ENCODE peak calls at places on chromosomes 13 and 19, in eight cellular contexts. T, N, Y, C, O, F, U and E are unnamed samples. For H3K4me1, the result is how much of the 10 kb centered on the place peaks cover.

GRCh38 chr13:58949646-58950045 is 1214.1 kb downstream of the DIAPH3 start:
- DNase-seq in N (no peak), T (no peak), F (no peak), U (no peak), C (no peak), Y (no peak), O (no peak), E (no peak)

GRCh38 chr19:48856921-48857320 is 11.5 kb downstream of the PLEKHA4 start:
- DNase-seq in N (no peak), C (no peak), Y (no peak), U (peak), T (no peak), O (no peak), F (no peak), E (no peak)

GRCh38 chr13:111281751-111282311 is 38.6 kb upstream of the TEX29 start:
- DNase-seq in T (peak), Y (no peak), C (no peak), U (peak), F (peak), N (no peak), O (no peak), E (no peak)

GRCh38 chr13:30037766-30038165 is 187.3 kb upstream of the UBL3 start:
- DNase-seq in Y (no peak), C (no peak), O (no peak), U (peak), T (peak), F (peak), N (no peak), E (no peak)

GRCh38 chr19:41323430-41324125 is 13.6 kb downstream of the CCDC97 start:
- DNase-seq in C (peak), T (peak), O (no peak), U (peak), N (peak), F (peak), Y (peak), E (no peak)

GRCh38 chr19:51194527-51195315 is 30.2 kb upstream of the CD33 start:
- DNase-seq in N (no peak), U (no peak), C (no peak), O (no peak), Y (no peak), F (no peak), T (no peak), E (no peak)

GRCh38 chr19:49749055-49749716 is 13.9 kb downstream of the TSKS start:
- DNase-seq in N (no peak), U (peak), Y (no peak), F (peak), T (no peak), C (no peak), O (no peak), E (no peak)

GRCh38 chr13:101343128-101343787 is 73.0 kb downstream of the NALCN start:
- DNase-seq in U (no peak), C (no peak), T (peak), Y (no peak), N (no peak), F (peak), O (no peak), E (no peak)

GRCh38 chr19:38385804-38386257 is 2.0 kb downstream of the GGN start:
- DNase-seq in T (no peak), O (no peak), N (no peak), Y (no peak), F (no peak), C (peak), U (no peak), E (no peak)

GRCh38 chr19:43966079-43966694 is 15.2 kb downstream of the ZNF221 start:
- DNase-seq in C (no peak), T (no peak), U (peak), O (no peak), F (no peak), N (no peak), Y (no peak), E (no peak)

GRCh38 chr13:40624338-40624737 is 42.1 kb downstream of the FOXO1 start:
- DNase-seq in O (no peak), Y (no peak), C (no peak), U (peak), F (no peak), T (peak), N (peak), E (no peak)

GRCh38 chr19:7515471-7516226 is at the start of gene ZNF358:
- DNase-seq in T (peak), Y (peak), O (peak), C (peak), U (peak), F (peak), N (peak), E (peak)

GRCh38 chr13:109100705-109101104 is 471.3 kb downstream of the MYO16 start:
- DNase-seq in U (peak), T (peak), N (no peak), Y (no peak), F (no peak), O (no peak), C (no peak), E (no peak)

GRCh38 chr19:46932346-46932745 is 71.5 kb downstream of the ARHGAP35 start:
- DNase-seq in T (peak), O (no peak), Y (no peak), F (peak), N (no peak), C (no peak), U (peak), E (peak)
- H3K4me1 ChIP-seq in T (under half), O (under half), Y (under half), F (under half), N (half or more), C (under half), U (half or more), E (under half)

DNA sequence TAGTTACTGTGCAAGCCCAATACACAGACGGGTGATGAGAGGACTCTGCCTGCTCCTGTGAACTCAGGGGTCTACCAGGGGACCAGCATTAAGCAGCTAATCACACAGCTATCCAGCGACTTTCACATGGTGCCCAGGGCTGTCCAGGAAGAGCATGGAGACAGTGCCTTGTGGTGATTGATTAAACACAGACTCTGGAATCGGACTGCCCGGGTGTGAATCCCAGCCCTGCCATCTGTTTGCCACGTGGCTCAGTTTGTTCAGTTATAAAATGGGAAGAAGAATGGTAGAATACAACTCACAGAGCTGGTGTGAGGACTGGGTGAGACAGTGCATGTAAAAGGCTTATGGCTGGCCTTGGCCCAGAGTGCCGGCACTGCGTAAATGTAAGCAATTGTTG is 42.1 kb upstream of the NPAS1 start:
- DNase-seq in F (no peak), U (peak), O (no peak), N (no peak), T (no peak), Y (no peak), C (no peak), E (no peak)
- H3K4me1 ChIP-seq in F (half or more), U (half or more), O (under half), N (half or more), T (under half), Y (under half), C (under half), E (under half)

DNA sequence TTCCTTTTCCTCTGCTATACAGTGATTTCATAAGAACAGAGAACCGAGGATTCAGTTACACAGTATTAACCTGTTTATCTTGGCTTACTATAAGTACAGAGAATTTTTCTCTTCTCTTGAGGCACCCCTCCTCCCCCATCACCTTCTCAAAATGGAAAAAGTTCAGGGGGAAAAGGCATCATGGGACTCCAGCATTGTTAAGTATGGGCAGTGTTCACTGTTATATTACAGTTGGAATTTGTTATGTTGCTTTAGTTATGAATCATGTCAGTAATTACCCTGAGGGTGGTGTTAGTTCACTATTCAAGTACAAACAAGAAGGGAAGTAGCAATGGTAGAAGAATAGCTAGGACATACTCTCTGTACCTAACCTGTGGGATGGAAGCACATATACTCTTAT is 12.1 kb downstream of the LPAR6 start:
- DNase-seq in Y (no peak), C (no peak), F (peak), U (peak), O (peak), T (peak), N (no peak), E (no peak)
- H3K4me1 ChIP-seq in Y (under half), C (under half), F (half or more), U (half or more), O (under half), T (under half), N (under half), E (under half)

GRCh38 chr13:95678967-95679366 is 2.0 kb downstream of the DNAJC3 start:
- DNase-seq in T (no peak), C (no peak), F (peak), N (no peak), Y (no peak), O (peak), U (no peak), E (no peak)
- H3K4me1 ChIP-seq in T (under half), C (under half), F (under half), N (half or more), Y (under half), O (under half), U (under half), E (under half)

DNA sequence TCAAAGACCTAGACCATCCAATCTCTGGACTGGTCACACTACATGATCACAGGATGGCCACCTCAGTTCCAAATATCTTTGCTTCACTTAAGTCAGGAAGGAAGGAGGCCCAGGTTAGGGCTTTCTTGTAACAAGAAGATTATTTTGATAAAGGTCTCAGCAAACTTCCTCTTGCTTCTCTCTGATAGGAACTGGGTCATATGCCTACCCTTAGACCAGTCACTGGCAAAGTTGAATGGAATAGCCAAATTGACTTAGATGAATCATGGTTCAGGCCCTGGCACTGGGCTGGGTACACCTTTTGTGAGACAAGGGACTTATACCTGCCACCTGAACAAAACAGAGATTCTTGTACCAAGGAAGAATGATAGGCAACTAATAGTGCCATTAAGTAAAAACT is 11.0 kb downstream of the FRY start:
- DNase-seq in U (no peak), Y (no peak), F (no peak), N (no peak), O (no peak), C (no peak), T (no peak), E (no peak)
- H3K4me1 ChIP-seq in U (under half), Y (under half), F (under half), N (under half), O (under half), C (under half), T (under half), E (under half)

DNA sequence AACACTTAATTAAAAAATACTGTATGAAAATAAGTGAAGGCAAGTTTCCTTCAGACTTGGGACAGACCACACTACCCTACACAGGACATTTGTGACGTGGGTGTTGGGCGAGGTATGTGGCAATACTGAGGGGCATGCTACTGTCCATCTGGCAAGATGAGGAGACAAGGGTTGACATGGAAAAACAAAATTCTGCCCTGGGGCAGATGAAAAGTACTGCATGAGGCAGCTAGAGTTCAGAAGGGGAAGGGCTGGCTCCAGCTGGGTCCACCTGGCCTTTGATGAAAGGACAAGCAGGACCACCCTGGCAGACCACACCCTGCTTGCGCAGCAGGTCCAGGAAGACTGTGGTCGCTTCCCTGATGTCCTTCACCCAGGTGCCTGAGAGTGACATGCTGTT is 43.2 kb downstream of the LATS2 start:
- DNase-seq in N (no peak), F (no peak), Y (no peak), U (no peak), C (no peak), O (no peak), T (no peak), E (no peak)
- H3K4me1 ChIP-seq in N (half or more), F (under half), Y (under half), U (half or more), C (under half), O (under half), T (under half), E (half or more)

DNA sequence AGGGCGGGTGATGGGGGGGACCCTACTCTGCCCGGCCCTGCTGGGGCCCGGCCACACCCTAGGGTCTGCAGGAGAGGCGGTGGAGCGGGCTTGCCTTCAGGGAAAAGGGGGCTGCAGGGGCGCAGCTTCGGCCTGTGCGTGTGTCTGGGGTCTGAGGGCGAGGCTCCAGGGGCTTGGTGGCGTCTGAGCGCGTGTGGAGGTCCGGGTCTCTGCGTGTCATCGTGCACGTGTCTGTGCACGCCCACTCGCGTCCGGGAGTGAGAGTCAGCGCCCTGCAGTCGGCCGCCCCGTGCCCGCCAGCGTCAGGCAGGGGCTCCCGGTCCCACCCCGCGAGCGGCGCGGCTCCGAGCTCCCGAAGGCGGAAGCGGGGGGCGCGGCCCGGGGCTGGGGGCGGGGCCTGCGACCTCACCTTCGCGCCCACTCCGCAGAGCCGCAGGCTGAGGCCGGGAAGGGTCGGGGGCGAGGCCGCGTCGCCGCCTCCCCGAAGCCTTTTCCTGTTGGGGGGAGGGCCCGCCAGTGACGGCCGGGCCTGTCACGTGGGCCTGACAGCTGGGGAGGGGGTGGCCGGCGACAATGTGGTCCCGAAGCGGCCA is at the start of gene ARHGAP45:
- DNase-seq in Y (peak), N (peak), F (peak), C (no peak), O (peak), U (peak), T (no peak), E (no peak)
- H3K4me1 ChIP-seq in Y (under half), N (under half), F (under half), C (under half), O (under half), U (under half), T (under half), E (under half)

DNA sequence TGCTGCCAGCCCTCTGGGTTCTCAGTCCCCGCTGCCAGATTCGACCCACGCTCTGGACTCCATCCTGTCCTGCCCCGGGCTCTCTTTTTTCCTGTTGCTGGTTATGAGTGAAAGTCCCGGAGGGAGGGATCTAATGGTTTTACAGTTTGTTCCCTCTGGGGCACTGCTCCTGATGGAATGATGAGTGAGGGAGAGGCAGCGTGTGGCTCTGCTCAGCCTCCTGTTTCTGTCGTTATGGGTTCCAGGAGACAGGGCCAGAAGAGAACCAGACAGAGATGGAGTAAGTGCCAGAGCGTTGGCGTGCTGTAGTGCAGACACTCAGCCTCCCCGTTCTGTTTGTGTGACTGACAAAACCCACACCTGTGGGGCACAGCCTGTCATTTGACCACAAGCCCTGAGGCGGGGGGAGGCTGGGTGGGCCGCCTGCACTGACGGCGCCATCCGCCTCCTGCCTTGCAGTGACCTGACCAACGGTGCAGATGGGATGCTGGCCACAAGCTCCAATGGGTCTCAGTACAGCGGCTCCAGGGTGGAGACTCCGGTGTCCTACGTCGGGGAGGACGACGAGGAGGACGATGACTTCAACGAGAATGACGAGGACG is 18.2 kb downstream of the ATP4B start:
- DNase-seq in N (no peak), U (peak), O (no peak), T (no peak), Y (no peak), F (no peak), C (no peak), E (no peak)
- H3K4me1 ChIP-seq in N (under half), U (under half), O (under half), T (under half), Y (under half), F (under half), C (under half), E (under half)

GRCh38 chr19:13052447-13053232 is 50.0 kb downstream of the LYL1 start:
- DNase-seq in Y (no peak), U (peak), N (no peak), O (no peak), C (no peak), T (no peak), F (no peak), E (no peak)

GRCh38 chr19:13055213-13056051 is 47.2 kb downstream of the LYL1 start:
- DNase-seq in F (peak), O (no peak), N (peak), T (peak), U (peak), C (peak), Y (peak), E (peak)

GRCh38 chr19:13053238-13053637 is 49.4 kb downstream of the LYL1 start:
- DNase-seq in N (no peak), U (peak), O (no peak), F (peak), T (no peak), Y (no peak), C (no peak), E (no peak)

GRCh38 chr19:13054605-13055212 is 47.9 kb downstream of the LYL1 start:
- DNase-seq in F (no peak), N (no peak), C (no peak), Y (no peak), T (no peak), O (no peak), U (peak), E (no peak)

DNA sequence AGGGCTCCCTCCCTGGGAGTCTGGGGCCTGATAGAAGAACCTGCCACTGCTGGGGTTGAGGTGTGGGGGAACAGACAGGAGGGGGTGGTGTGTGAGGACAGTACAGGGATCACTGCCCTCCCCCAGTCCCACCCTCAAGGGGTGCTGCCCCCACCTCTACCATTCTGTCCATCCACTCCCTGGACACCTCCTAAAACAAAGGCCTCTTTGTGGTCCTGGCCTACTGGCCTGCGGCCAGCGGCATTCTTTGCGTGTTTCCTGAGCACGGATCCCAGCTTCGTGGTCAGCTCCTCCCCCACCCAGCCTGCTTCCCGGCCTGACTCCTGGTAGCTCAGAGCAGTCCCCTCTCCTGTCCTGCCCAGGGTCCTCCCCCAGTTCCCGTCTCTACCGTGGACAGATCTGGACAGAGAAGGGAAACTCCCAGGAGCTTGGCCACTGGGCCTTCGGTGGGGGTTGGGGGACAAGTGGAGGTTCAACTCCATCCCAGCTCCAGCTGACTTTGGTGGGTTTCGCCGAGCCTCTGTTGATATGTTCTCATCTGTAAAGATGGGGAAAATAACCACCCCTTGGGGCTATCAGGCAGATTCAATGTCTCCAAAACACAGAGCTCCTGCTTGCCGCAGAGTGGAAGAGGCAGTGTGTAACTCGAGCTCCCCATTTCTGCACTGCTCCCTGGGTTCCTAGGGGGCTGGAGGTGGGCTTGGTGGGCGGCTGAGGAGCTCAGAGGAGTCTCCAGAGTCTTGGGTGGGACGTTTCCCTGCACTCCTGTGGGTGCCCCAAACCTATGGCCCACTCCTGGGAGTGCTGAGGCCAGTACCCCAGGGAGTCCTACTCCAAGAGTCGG is 48.7 kb downstream of the LYL1 start:
- DNase-seq in T (peak), F (peak), U (peak), Y (peak), C (no peak), N (peak), O (no peak), E (peak)
- H3K4me1 ChIP-seq in T (half or more), F (half or more), U (half or more), Y (half or more), C (under half), N (half or more), O (under half), E (under half)

DNA sequence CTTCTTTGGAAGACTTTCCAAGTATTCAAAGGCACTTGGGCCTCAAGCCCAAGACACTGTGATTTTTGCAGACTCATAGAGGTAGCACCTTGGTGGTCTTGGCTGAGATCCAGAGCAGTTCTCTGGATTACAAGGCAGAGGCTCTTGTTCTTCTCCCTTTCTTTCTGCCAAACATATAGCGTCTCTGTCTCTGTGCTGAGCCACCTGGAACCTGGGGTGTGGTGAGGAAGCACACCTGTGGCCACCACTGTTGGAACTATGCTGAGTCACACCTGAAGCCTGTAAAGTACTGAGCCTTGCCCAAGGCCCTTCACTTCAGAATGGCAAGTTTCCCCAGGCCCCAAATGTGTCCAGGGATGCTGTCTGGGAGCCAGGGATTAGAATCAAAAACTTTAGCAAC is 127.5 kb downstream of the FREM2 start:
- DNase-seq in O (no peak), F (no peak), C (no peak), U (no peak), Y (no peak), T (no peak), N (no peak), E (no peak)
- H3K4me1 ChIP-seq in O (under half), F (under half), C (under half), U (under half), Y (under half), T (under half), N (under half), E (under half)